ENCODE peak calls at places on chromosomes 13 and 19, in eight cellular contexts. H, U, Y, N, R, I, V and T are unnamed samples.
A peak's percentile ranks its signal among the peaks of the same experiment; 100 is the strongest.

GRCh38 chr13:41700790-41701310 is 243.5 kb downstream of the RGCC start:
- DNase-seq in H (peak; percentile 66), U (no peak), Y (no peak), N (no peak), R (peak; percentile 73), I (peak; percentile 70), V (no peak), T (no peak)

GRCh38 chr13:48775285-48775684 is 121.6 kb downstream of the CYSLTR2 start:
- DNase-seq in H (peak; percentile 65), U (no peak), Y (no peak), N (no peak), R (no peak), I (no peak), V (no peak), T (no peak)

GRCh38 chr19:2578911-2579677 is 103.2 kb downstream of the GADD45B start:
- DNase-seq in H (peak; percentile 89), U (peak; percentile 14), Y (no peak), N (peak; percentile 97), R (peak; percentile 96), I (peak; percentile 99), V (peak; percentile 87), T (peak; percentile 37)

GRCh38 chr19:39428309-39429112 is 7.2 kb downstream of the RPS16 start:
- DNase-seq in H (peak; percentile 96), U (no peak), Y (no peak), N (peak; percentile 94), R (peak; percentile 88), I (peak; percentile 51), V (peak; percentile 66), T (no peak)

GRCh38 chr13:43058318-43058674 is 34.9 kb downstream of the DNAJC15 start:
- DNase-seq in H (peak; percentile 62), U (no peak), Y (no peak), N (peak; percentile 91), R (peak; percentile 9), I (no peak), V (no peak), T (no peak)

GRCh38 chr19:16355293-16356043 is 30.8 kb downstream of the KLF2 start:
- DNase-seq in H (no peak), U (peak; percentile 13), Y (no peak), N (no peak), R (no peak), I (no peak), V (no peak), T (no peak)

GRCh38 chr13:100659578-100659977 is 15.0 kb downstream of the TMTC4 start:
- DNase-seq in H (no peak), U (no peak), Y (no peak), N (no peak), R (no peak), I (no peak), V (no peak), T (no peak)

GRCh38 chr13:64551755-64552154 is 2678.4 kb downstream of the PCDH9 start:
- DNase-seq in H (peak; percentile 62), U (no peak), Y (no peak), N (no peak), R (peak; percentile 0), I (no peak), V (no peak), T (no peak)

GRCh38 chr19:19132912-19133311 is 5.4 kb downstream of the TMEM161A start:
- DNase-seq in H (no peak), U (no peak), Y (no peak), N (no peak), R (no peak), I (no peak), V (no peak), T (no peak)

GRCh38 chr19:32537626-32538025 is 43.4 kb upstream of the PDCD5 start:
- DNase-seq in H (no peak), U (no peak), Y (no peak), N (no peak), R (no peak), I (no peak), V (no peak), T (no peak)

GRCh38 chr13:20512042-20512683 is 13.5 kb downstream of the CRYL1 start:
- DNase-seq in H (no peak), U (no peak), Y (no peak), N (peak; percentile 97), R (no peak), I (no peak), V (no peak), T (no peak)

GRCh38 chr13:60326273-60326672 is 70.7 kb upstream of the TDRD3 start:
- DNase-seq in H (no peak), U (no peak), Y (no peak), N (no peak), R (no peak), I (no peak), V (no peak), T (no peak)

GRCh38 chr19:661427-662196 is 1.4 kb downstream of the RNF126 start:
- DNase-seq in H (no peak), U (peak; percentile 47), Y (peak; percentile 73), N (no peak), R (peak; percentile 31), I (peak; percentile 26), V (no peak), T (peak; percentile 85)